ENCODE peak calls at places on chromosomes 11 and 22, in eight cellular contexts. V, K, U, S, Y, O, D and M are unnamed samples.

GRCh38 chr11:71580057-71581003 is 2.3 kb downstream of the KRTAP5-11 start:
- DNase-seq in V (peak; percentile 53), K (peak; percentile 72), U (peak; percentile 69), S (peak; percentile 38), Y (peak; percentile 72), O (peak; percentile 90), D (peak; percentile 31), M (peak; percentile 47)

GRCh38 chr11:28981331-28981865 is 873.2 kb downstream of the METTL15 start:
- DNase-seq in V (no peak), K (peak; percentile 31), U (no peak), S (no peak), Y (no peak), O (no peak), D (no peak), M (no peak)

GRCh38 chr11:57901278-57901677 is 122.4 kb upstream of the OR9Q1 start:
- DNase-seq in V (no peak), K (no peak), U (no peak), S (no peak), Y (no peak), O (no peak), D (no peak), M (no peak)

GRCh38 chr11:60498853-60499252 is 6.3 kb downstream of the MS4A12 start:
- DNase-seq in V (no peak), K (no peak), U (no peak), S (no peak), Y (no peak), O (no peak), D (no peak), M (no peak)

GRCh38 chr22:32949719-32950118 is 108.5 kb downstream of the SYN3 start:
- DNase-seq in V (no peak), K (no peak), U (no peak), S (no peak), Y (no peak), O (no peak), D (no peak), M (no peak)

GRCh38 chr11:120212259-120212888 is 1.5 kb downstream of the OAF start:
- DNase-seq in V (peak; percentile 54), K (peak; percentile 32), U (no peak), S (no peak), Y (no peak), O (no peak), D (no peak), M (no peak)

GRCh38 chr11:46149826-46150225 is 28.6 kb upstream of the PHF21A start:
- DNase-seq in V (no peak), K (no peak), U (no peak), S (no peak), Y (no peak), O (no peak), D (no peak), M (no peak)

GRCh38 chr11:15006139-15006759 is 34.1 kb upstream of the CALCA start:
- DNase-seq in V (peak; percentile 68), K (peak; percentile 46), U (peak; percentile 56), S (no peak), Y (no peak), O (no peak), D (no peak), M (no peak)

GRCh38 chr11:69700278-69701140 is 3.3 kb downstream of the FGF19 start:
- DNase-seq in V (no peak), K (peak; percentile 75), U (peak; percentile 59), S (no peak), Y (peak; percentile 78), O (peak; percentile 65), D (no peak), M (peak; percentile 19)

GRCh38 chr11:5004429-5005274 is 10.0 kb downstream of the OR51L1 start:
- DNase-seq in V (peak; percentile 58), K (peak; percentile 61), U (peak; percentile 62), S (no peak), Y (peak; percentile 36), O (peak; percentile 73), D (peak; percentile 2), M (peak; percentile 44)

GRCh38 chr22:17896552-17896951 is 122.3 kb upstream of the BID start:
- DNase-seq in V (no peak), K (peak; percentile 27), U (peak; percentile 44), S (no peak), Y (peak; percentile 74), O (peak; percentile 59), D (no peak), M (no peak)

GRCh38 chr22:17897411-17897810 is 123.1 kb upstream of the BID start:
- DNase-seq in V (no peak), K (no peak), U (no peak), S (no peak), Y (no peak), O (no peak), D (no peak), M (no peak)

GRCh38 chr22:17898375-17898774 is 124.1 kb upstream of the BID start:
- DNase-seq in V (no peak), K (no peak), U (no peak), S (no peak), Y (no peak), O (no peak), D (no peak), M (no peak)

GRCh38 chr22:17893900-17894299 is 119.6 kb upstream of the BID start:
- DNase-seq in V (no peak), K (no peak), U (no peak), S (no peak), Y (no peak), O (no peak), D (no peak), M (no peak)

GRCh38 chr22:17897864-17898263 is 123.6 kb upstream of the BID start:
- DNase-seq in V (no peak), K (no peak), U (no peak), S (no peak), Y (no peak), O (no peak), D (no peak), M (no peak)
- H3K4me3 ChIP-seq in V (no peak overlapping the region), K (no peak overlapping the region), U (no peak overlapping the region), S (no peak overlapping the region), Y (no peak overlapping the region), O (no peak overlapping the region), D (no peak overlapping the region), M (no peak overlapping the region)

DNA sequence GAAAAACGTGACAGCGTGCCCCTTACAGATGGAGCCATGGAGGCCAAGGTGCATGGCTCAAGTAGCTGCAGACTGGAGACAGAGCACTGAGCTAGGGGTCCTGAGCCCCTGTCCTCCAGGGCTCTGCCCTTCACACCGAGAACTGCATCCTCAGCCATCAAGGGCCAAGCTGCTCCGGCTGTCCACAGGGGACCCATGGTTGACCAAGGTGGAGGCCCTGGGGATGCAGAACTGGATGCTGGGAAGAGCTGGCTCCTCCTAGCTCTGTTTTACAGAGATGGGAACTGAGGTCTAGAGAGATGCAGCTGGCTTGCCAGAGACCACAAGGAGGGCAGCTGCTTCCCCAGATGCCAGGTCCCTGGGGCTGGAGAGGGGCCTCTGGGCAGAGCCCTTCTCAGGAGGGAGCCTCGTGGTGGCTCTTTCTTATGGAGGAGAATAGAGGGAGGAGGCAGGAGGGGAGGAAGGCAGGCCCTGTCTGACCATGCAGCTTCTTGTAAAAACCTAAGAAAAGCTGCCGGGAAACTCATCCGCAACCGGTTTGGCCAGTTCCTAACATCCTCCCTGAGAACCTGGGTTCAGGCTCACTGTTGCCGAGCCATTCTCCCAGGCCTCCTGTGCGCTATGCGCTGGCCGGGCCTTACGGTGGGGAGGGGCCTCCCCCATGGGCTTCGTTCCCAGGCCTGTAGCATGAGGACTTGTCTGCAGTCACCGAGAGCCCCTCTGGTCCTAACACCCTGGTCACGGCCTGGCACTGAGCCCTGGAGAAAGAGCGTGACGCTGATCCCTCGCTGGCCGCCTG is 80.6 kb downstream of the WNT7B start:
- DNase-seq in V (no peak), K (no peak), U (no peak), S (no peak), Y (peak; percentile 20), O (peak; percentile 34), D (no peak), M (no peak)
- TF ChIP-seq POLR2A in V (no peak), K (no peak), U (no peak), S (no peak), Y (no peak), O (no peak), D (peak; percentile 42), M (no peak)

GRCh38 chr22:45554040-45554406 is 51.3 kb downstream of the FBLN1 start:
- DNase-seq in V (no peak), K (no peak), U (no peak), S (peak; percentile 71), Y (no peak), O (peak; percentile 31), D (no peak), M (no peak)
- H3K4me3 ChIP-seq in V (no peak overlapping the region), K (no peak overlapping the region), U (no peak overlapping the region), S (no peak overlapping the region), Y (no peak overlapping the region), O (no peak overlapping the region), D (no peak overlapping the region), M (no peak overlapping the region)

GRCh38 chr11:103108933-103109817 is at the start of gene DYNC2H1:
- DNase-seq in V (peak; percentile 94), K (peak; percentile 91), U (peak; percentile 91), S (peak; percentile 84), Y (peak; percentile 89), O (peak; percentile 90), D (peak; percentile 84), M (peak; percentile 72)
- TF ChIP-seq POLR2A in V (peak; percentile 48), K (no peak), U (peak; percentile 15), S (peak; percentile 25), Y (no peak), O (no peak), D (peak; percentile 52), M (no peak)

GRCh38 chr11:27716850-27717249 is 16.6 kb upstream of the BDNF start:
- DNase-seq in V (no peak), K (peak; percentile 71), U (no peak), S (no peak), Y (no peak), O (no peak), D (no peak), M (no peak)

GRCh38 chr11:27717377-27717776 is 17.1 kb upstream of the BDNF start:
- DNase-seq in V (no peak), K (no peak), U (peak; percentile 56), S (no peak), Y (no peak), O (no peak), D (no peak), M (no peak)

GRCh38 chr11:27718853-27719574 is 18.8 kb upstream of the BDNF start:
- DNase-seq in V (no peak), K (peak; percentile 65), U (peak; percentile 64), S (no peak), Y (no peak), O (no peak), D (no peak), M (no peak)

GRCh38 chr11:27718346-27718852 is 18.1 kb upstream of the BDNF start:
- DNase-seq in V (no peak), K (peak; percentile 95), U (peak; percentile 93), S (no peak), Y (no peak), O (no peak), D (no peak), M (no peak)

GRCh38 chr11:27717801-27718229 is 17.6 kb upstream of the BDNF start:
- DNase-seq in V (no peak), K (no peak), U (peak; percentile 39), S (no peak), Y (no peak), O (no peak), D (no peak), M (no peak)
- H3K4me3 ChIP-seq in V (no peak overlapping the region), K (peak overlapping the region; percentile 70), U (peak overlapping the region; percentile 88), S (no peak overlapping the region), Y (peak overlapping the region; percentile 51), O (no peak overlapping the region), D (peak overlapping the region; percentile 99), M (peak overlapping the region; percentile 44)